ENCODE peak calls at places on chromosomes 6 and 20, in four cellular contexts. N is cardiac muscle cell, P is testis, V is Peyer's patch. L is an unnamed sample.

GRCh38 chr6:28436404-28436803 is 6.9 kb downstream of the ZSCAN23 start:
- DNase-seq in N (no peak), P (no peak), V (no peak), L (no peak)

GRCh38 chr6:116189472-116189871 is 63.5 kb upstream of the COL10A1 start:
- DNase-seq in N (no peak), P (no peak), V (no peak), L (no peak)

GRCh38 chr6:34465551-34466241 is at the start of gene PACSIN1:
- DNase-seq in N (peak; percentile 83), P (peak; percentile 27), V (peak; percentile 48), L (no peak)

GRCh38 chr20:48025061-48025515 is 239.8 kb upstream of the SULF2 start:
- DNase-seq in N (no peak), P (peak; percentile 81), V (no peak), L (no peak)

GRCh38 chr6:100184473-100184872 is 190.4 kb upstream of the MCHR2 start:
- DNase-seq in N (no peak), P (no peak), V (no peak), L (no peak)

GRCh38 chr6:144134176-144134575 is 16.1 kb upstream of the STX11 start:
- DNase-seq in N (no peak), P (no peak), V (no peak), L (no peak)

GRCh38 chr6:11272491-11273192 is 40.2 kb upstream of the NEDD9 start:
- DNase-seq in N (peak; percentile 60), P (peak; percentile 45), V (no peak), L (no peak)

GRCh38 chr6:145453376-145453775 is 281.9 kb downstream of the EPM2A start:
- DNase-seq in N (no peak), P (no peak), V (no peak), L (no peak)

GRCh38 chr20:56411759-56412472 is at the start of gene CASS4:
- DNase-seq in N (no peak), P (no peak), V (no peak), L (peak; percentile 65)

GRCh38 chr6:43970068-43970912 is 157.0 kb downstream of the MRPL14 start:
- DNase-seq in N (no peak), P (no peak), V (no peak), L (no peak)

GRCh38 chr6:3372912-3373554 is 83.8 kb downstream of the SLC22A23 start:
- DNase-seq in N (no peak), P (no peak), V (no peak), L (no peak)

GRCh38 chr6:168284187-168284586 is 35.4 kb downstream of the DACT2 start:
- DNase-seq in N (no peak), P (no peak), V (no peak), L (no peak)

GRCh38 chr6:43737272-43738081 is 32.5 kb upstream of the VEGFA start:
- DNase-seq in N (no peak), P (no peak), V (no peak), L (no peak)

GRCh38 chr6:24252215-24252614 is 105.6 kb downstream of the DCDC2 start:
- DNase-seq in N (no peak), P (no peak), V (no peak), L (no peak)

GRCh38 chr6:111427341-111428116 is 55.5 kb downstream of the REV3L start:
- DNase-seq in N (no peak), P (no peak), V (no peak), L (no peak)

GRCh38 chr6:12490376-12490903 is 200.3 kb downstream of the EDN1 start:
- DNase-seq in N (no peak), P (no peak), V (no peak), L (no peak)

GRCh38 chr6:169905041-169905807 is 153.8 kb downstream of the ERMARD start:
- DNase-seq in N (no peak), P (peak; percentile 41), V (no peak), L (no peak)

GRCh38 chr6:57262901-57263694 is 41.0 kb upstream of the RAB23 start:
- DNase-seq in N (no peak), P (no peak), V (no peak), L (no peak)

GRCh38 chr6:36268478-36269248 is 1.2 kb upstream of the PNPLA1 start:
- DNase-seq in N (no peak), P (peak; percentile 84), V (no peak), L (no peak)

GRCh38 chr6:71248866-71249265 is 39.7 kb upstream of the OGFRL1 start:
- DNase-seq in N (no peak), P (no peak), V (no peak), L (no peak)

GRCh38 chr6:170279977-170280688 is 10.7 kb downstream of the DLL1 start:
- DNase-seq in N (peak; percentile 60), P (peak; percentile 86), V (peak; percentile 60), L (peak; percentile 60)

GRCh38 chr20:1537731-1538058 is 19.8 kb downstream of the SIRPD start:
- DNase-seq in N (no peak), P (peak; percentile 39), V (peak; percentile 79), L (no peak)

GRCh38 chr6:44869321-44869897 is 458.7 kb upstream of the RUNX2 start:
- DNase-seq in N (no peak), P (no peak), V (no peak), L (no peak)

GRCh38 chr20:10219452-10219791 is 792 bp downstream of the SNAP25 start:
- DNase-seq in N (peak; percentile 91), P (peak; percentile 90), V (peak; percentile 15), L (peak; percentile 60)

GRCh38 chr20:56995635-56996075 is 270.8 kb downstream of the BMP7 start:
- DNase-seq in N (peak; percentile 50), P (no peak), V (no peak), L (no peak)

GRCh38 chr6:44386929-44387345 is 569 bp upstream of the CDC5L start:
- DNase-seq in N (no peak), P (no peak), V (no peak), L (no peak)

GRCh38 chr6:456358-456857 is 64.9 kb downstream of the IRF4 start:
- DNase-seq in N (no peak), P (no peak), V (no peak), L (no peak)

GRCh38 chr20:63317601-63318291 is 24.8 kb downstream of the COL20A1 start:
- DNase-seq in N (no peak), P (no peak), V (no peak), L (no peak)

GRCh38 chr20:13822459-13822858 is 37.6 kb downstream of the NDUFAF5 start:
- DNase-seq in N (no peak), P (no peak), V (no peak), L (no peak)

GRCh38 chr6:139778113-139778512 is 403.7 kb upstream of the CITED2 start:
- DNase-seq in N (no peak), P (no peak), V (no peak), L (no peak)

GRCh38 chr20:19903168-19903676 is 113.9 kb upstream of the NAA20 start:
- DNase-seq in N (no peak), P (peak; percentile 40), V (peak; percentile 49), L (no peak)

GRCh38 chr6:43999628-44000027 is 127.6 kb downstream of the MRPL14 start:
- DNase-seq in N (no peak), P (no peak), V (no peak), L (no peak)

GRCh38 chr6:30826961-30827342 is 57.4 kb upstream of the DDR1 start:
- DNase-seq in N (no peak), P (no peak), V (no peak), L (no peak)

GRCh38 chr6:30829016-30829415 is 55.3 kb upstream of the DDR1 start:
- DNase-seq in N (no peak), P (no peak), V (no peak), L (no peak)

GRCh38 chr6:30830438-30830837 is 53.9 kb upstream of the DDR1 start:
- DNase-seq in N (no peak), P (no peak), V (peak; percentile 37), L (no peak)

GRCh38 chr6:30829639-30830250 is 54.6 kb upstream of the DDR1 start:
- DNase-seq in N (no peak), P (no peak), V (no peak), L (no peak)

DNA sequence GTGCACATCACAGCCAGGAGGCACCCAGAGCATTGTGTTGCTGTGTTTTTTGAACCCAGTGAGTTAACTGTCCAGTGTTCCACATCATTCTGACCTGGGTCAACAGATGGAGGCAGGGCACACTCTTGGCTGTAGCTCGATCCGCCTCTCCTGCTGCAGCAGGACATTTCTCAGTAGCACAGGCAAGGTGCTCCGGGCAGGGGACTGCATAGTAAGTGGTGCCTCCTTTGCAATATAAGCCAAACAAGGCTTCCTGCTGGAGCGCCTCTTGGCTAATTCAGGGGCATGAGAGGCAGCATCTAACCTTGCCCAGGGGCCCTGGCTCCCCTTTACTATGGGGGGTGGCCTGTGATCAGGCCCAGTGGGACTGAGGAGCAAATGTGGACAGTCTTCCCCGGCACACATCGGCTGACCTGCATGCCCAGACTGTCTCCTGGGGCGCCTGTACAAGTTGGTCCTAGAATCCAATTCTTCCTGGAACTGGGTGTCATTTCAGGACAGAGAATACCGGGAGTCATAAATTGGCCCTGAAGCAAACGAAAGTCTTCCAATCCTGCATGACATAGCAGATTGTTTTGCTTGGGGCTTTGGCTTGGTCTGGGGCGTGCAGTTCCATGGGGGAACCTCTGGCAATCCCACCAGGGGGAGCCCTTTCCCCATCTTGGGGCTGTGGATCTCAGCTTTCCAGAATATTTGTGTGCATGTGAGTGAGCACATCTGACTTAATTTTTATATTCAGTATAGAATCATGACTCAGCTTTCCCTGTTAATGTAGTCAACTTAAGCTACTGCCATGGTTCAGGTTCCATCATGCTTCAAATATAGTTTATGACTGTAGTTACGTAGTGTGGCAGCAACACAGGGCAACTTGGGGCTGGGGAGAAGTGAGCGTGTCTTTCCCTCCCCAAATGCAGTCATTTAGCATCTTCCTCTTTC is 56.0 kb upstream of the DDR1 start:
- DNase-seq in N (peak; percentile 87), P (peak; percentile 92), V (peak; percentile 82), L (peak; percentile 88)
- H3K4me3 ChIP-seq in N (no peak overlapping the region), P (no peak overlapping the region), V (peak overlapping the region; percentile 37), L (peak overlapping the region; percentile 91)

DNA sequence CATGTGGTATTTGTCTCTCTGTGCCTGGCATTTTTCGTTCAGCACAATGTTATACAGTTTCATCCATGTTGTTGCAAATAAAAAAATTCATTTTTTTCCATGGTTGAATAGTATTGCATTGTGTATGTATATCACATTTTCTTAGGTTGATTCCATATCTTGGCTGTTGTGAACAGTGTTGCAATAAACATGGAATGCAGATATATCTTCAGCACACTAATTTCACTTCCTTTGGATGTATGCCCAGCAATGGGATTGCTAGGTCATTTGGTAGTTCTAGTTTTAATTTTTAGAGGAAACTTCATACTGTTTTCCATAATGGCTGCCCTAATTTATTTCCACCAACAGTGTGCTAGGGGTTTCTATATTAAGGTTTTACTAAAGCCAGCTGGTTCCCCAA is 52.6 kb downstream of the GFRAL start:
- DNase-seq in N (no peak), P (no peak), V (no peak), L (no peak)
- H3K4me3 ChIP-seq in N (no peak overlapping the region), P (no peak overlapping the region), V (no peak overlapping the region), L (no peak overlapping the region)

GRCh38 chr6:88823998-88824397 is 139.4 kb downstream of the RNGTT start:
- DNase-seq in N (no peak), P (no peak), V (no peak), L (no peak)
- H3K4me3 ChIP-seq in N (no peak overlapping the region), P (no peak overlapping the region), V (no peak overlapping the region), L (no peak overlapping the region)

DNA sequence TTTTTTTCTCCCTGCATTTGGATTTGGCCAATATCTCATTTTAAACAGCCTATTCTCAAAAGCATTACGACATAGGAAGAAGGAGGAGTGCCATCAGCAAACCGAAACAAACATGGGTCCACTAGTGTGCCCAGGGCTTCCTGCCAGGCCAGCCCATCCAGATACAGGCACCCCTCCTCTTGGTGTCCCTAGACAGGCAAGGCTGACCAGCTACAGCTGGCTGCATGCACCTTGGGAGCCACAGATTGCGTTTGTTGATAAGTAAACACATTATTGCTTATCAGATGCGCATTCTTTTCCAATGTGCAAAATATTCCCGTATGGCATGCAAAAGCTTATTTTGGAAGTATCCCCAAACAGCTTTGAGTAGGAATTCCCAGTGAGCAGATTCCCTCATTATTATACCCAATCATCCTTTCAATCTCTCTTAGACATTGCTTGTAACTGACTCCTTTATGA is 184.4 kb upstream of the MARCKS start:
- DNase-seq in N (no peak), P (no peak), V (no peak), L (no peak)
- H3K4me3 ChIP-seq in N (no peak overlapping the region), P (peak overlapping the region; percentile 32), V (no peak overlapping the region), L (no peak overlapping the region)